ENCODE peak calls at places on chromosomes 7 and 10, in four cellular contexts. Z is RWPE1, X is LHCN-M2, M is NCI-H1417. F is an unnamed sample.

GRCh38 chr10:99451981-99452380 is 21.6 kb upstream of the GOT1 start:
- DNase-seq in Z (no peak), M (no peak), X (no peak), F (no peak)

GRCh38 chr7:98352621-98353020 is 48.3 kb downstream of the BAIAP2L1 start:
- DNase-seq in M (peak), X (peak), Z (peak), F (no peak)

GRCh38 chr7:24283900-24284698 is at the start of gene NPY:
- DNase-seq in M (no peak), Z (no peak), X (no peak), F (no peak)

GRCh38 chr10:96090463-96090800 is 39.7 kb upstream of the ZNF518A start:
- DNase-seq in X (no peak), Z (no peak), M (no peak), F (no peak)

GRCh38 chr10:122222638-122223037 is 48.5 kb upstream of the BTBD16 start:
- DNase-seq in M (no peak), X (no peak), Z (no peak), F (no peak)

GRCh38 chr10:42878134-42878820 is 95.7 kb downstream of the BMS1 start:
- DNase-seq in M (no peak), Z (no peak), X (no peak), F (no peak)

GRCh38 chr7:82044497-82045080 is 274.7 kb upstream of the HGF start:
- DNase-seq in M (peak), X (peak), Z (peak), F (no peak)

GRCh38 chr10:119776536-119776935 is 50.7 kb downstream of the INPP5F start:
- DNase-seq in Z (no peak), X (peak), M (no peak), F (no peak)

GRCh38 chr10:124500767-124501166 is 39.1 kb downstream of the LHPP start:
- DNase-seq in X (no peak), Z (no peak), M (no peak), F (no peak)

GRCh38 chr7:264541-265191 is 25.3 kb upstream of the FOXL3 start:
- DNase-seq in Z (peak), M (peak), X (no peak), F (no peak)

GRCh38 chr7:21142081-21142480 is 285.8 kb upstream of the SP4 start:
- DNase-seq in X (no peak), Z (no peak), M (no peak), F (no peak)

GRCh38 chr10:75395171-75395954 is 6.2 kb downstream of the ZNF503 start:
- DNase-seq in M (no peak), Z (no peak), X (peak), F (peak)

GRCh38 chr10:94006591-94007550 is 13.1 kb downstream of the PLCE1 start:
- DNase-seq in Z (peak), M (no peak), X (peak), F (peak)

GRCh38 chr7:35356495-35356894 is 102.6 kb upstream of the TBX20 start:
- DNase-seq in X (no peak), M (no peak), Z (no peak), F (no peak)

GRCh38 chr10:2244476-2244875 is 507.2 kb upstream of the ADARB2 start:
- DNase-seq in Z (no peak), X (no peak), M (no peak), F (no peak)

GRCh38 chr7:20114463-20114862 is 102.7 kb downstream of the MACC1 start:
- DNase-seq in X (peak), Z (no peak), M (no peak), F (peak)

GRCh38 chr7:122845286-122845685 is 41.0 kb downstream of the CADPS2 start:
- DNase-seq in X (no peak), M (no peak), Z (no peak), F (no peak)

GRCh38 chr7:33904680-33905388 is 505 bp upstream of the BMPER start:
- DNase-seq in M (peak), X (peak), Z (peak), F (peak)

GRCh38 chr7:70383369-70383768 is 748.6 kb upstream of the GALNT17 start:
- DNase-seq in X (no peak), Z (no peak), M (no peak), F (no peak)

GRCh38 chr7:2032030-2032875 is 200.5 kb downstream of the MAD1L1 start:
- DNase-seq in Z (no peak), X (no peak), M (no peak), F (peak)